ENCODE peak calls at places on chromosomes 11 and 22, in four cellular contexts. One of them, this sample, is unnamed.

GRCh38 chr11:64100782-64101358 is 65.0 kb downstream of the MACROD1 start:
- DNase-seq in mesendoderm: no peak
- DNase-seq in IMR-90: no peak
- DNase-seq in H1: no peak
- DNase-seq in this sample: no peak

GRCh38 chr11:83734120-83734519 is 448.0 kb upstream of the CCDC90B start:
- DNase-seq in mesendoderm: no peak
- DNase-seq in IMR-90: no peak
- DNase-seq in H1: no peak
- DNase-seq in this sample: no peak

GRCh38 chr22:42289671-42290269 is 19.3 kb upstream of the TCF20 start:
- DNase-seq in mesendoderm: no peak
- DNase-seq in IMR-90: no peak
- DNase-seq in H1: no peak
- DNase-seq in this sample: no peak

GRCh38 chr11:129013737-129014475 is 71.2 kb upstream of the TP53AIP1 start:
- DNase-seq in mesendoderm: no peak
- DNase-seq in IMR-90: no peak
- DNase-seq in H1: no peak
- DNase-seq in this sample: no peak

GRCh38 chr22:27984001-27984695 is 65.1 kb upstream of the PITPNB start:
- DNase-seq in mesendoderm: no peak
- DNase-seq in IMR-90: no peak
- DNase-seq in H1: peak
- DNase-seq in this sample: no peak

GRCh38 chr11:130782361-130783221 is 133.7 kb downstream of the SNX19 start:
- DNase-seq in mesendoderm: peak
- DNase-seq in IMR-90: peak
- DNase-seq in H1: peak
- DNase-seq in this sample: no peak

GRCh38 chr11:46390331-46391171 is 1.0 kb downstream of the CHRM4 start:
- DNase-seq in mesendoderm: no peak
- DNase-seq in IMR-90: no peak
- DNase-seq in H1: peak
- DNase-seq in this sample: peak

GRCh38 chr11:123144707-123145106 is 50.3 kb downstream of the CLMP start:
- DNase-seq in mesendoderm: no peak
- DNase-seq in IMR-90: no peak
- DNase-seq in H1: no peak
- DNase-seq in this sample: no peak

GRCh38 chr11:88357323-88358039 is 19.9 kb upstream of the CTSC start:
- DNase-seq in mesendoderm: no peak
- DNase-seq in IMR-90: peak
- DNase-seq in H1: no peak
- DNase-seq in this sample: no peak

GRCh38 chr22:50738649-50739227 is 734 bp downstream of the ACR start:
- DNase-seq in mesendoderm: no peak
- DNase-seq in IMR-90: no peak
- DNase-seq in H1: no peak
- DNase-seq in this sample: no peak

GRCh38 chr11:1049431-1049891 is 12.9 kb upstream of the MUC6 start:
- DNase-seq in mesendoderm: no peak
- DNase-seq in IMR-90: no peak
- DNase-seq in H1: no peak
- DNase-seq in this sample: no peak

GRCh38 chr11:78228467-78228866 is 39.7 kb downstream of the USP35 start:
- DNase-seq in mesendoderm: peak
- DNase-seq in IMR-90: peak
- DNase-seq in H1: no peak
- DNase-seq in this sample: peak

GRCh38 chr11:6129634-6130033 is 22.1 kb downstream of the OR56B4 start:
- DNase-seq in mesendoderm: no peak
- DNase-seq in IMR-90: no peak
- DNase-seq in H1: no peak
- DNase-seq in this sample: no peak

GRCh38 chr11:1081601-1082311 is 7.1 kb downstream of the MUC2 start:
- DNase-seq in mesendoderm: no peak
- DNase-seq in IMR-90: no peak
- DNase-seq in H1: no peak
- DNase-seq in this sample: no peak

GRCh38 chr11:115463606-115464005 is 40.6 kb downstream of the CADM1 start:
- DNase-seq in mesendoderm: peak
- DNase-seq in IMR-90: no peak
- DNase-seq in H1: no peak
- DNase-seq in this sample: no peak

GRCh38 chr11:70627219-70627618 is 228.9 kb downstream of the CTTN start:
- DNase-seq in mesendoderm: no peak
- DNase-seq in IMR-90: no peak
- DNase-seq in H1: no peak
- DNase-seq in this sample: no peak

GRCh38 chr11:132409591-132410375 is 1039.4 kb downstream of the NTM start:
- DNase-seq in mesendoderm: no peak
- DNase-seq in IMR-90: no peak
- DNase-seq in H1: no peak
- DNase-seq in this sample: no peak

GRCh38 chr11:70467196-70468085 is 69.1 kb downstream of the CTTN start:
- DNase-seq in mesendoderm: peak
- DNase-seq in IMR-90: peak
- DNase-seq in H1: peak
- DNase-seq in this sample: no peak

GRCh38 chr22:50696799-50697561 is 24.4 kb downstream of the SHANK3 start:
- DNase-seq in mesendoderm: peak
- DNase-seq in IMR-90: no peak
- DNase-seq in H1: peak
- DNase-seq in this sample: peak

GRCh38 chr11:843086-843704 is 543 bp downstream of the TSPAN4 start:
- DNase-seq in mesendoderm: no peak
- DNase-seq in IMR-90: no peak
- DNase-seq in H1: no peak
- DNase-seq in this sample: no peak

GRCh38 chr22:18010263-18010662 is 14.1 kb downstream of the MICAL3 start:
- DNase-seq in mesendoderm: no peak
- DNase-seq in IMR-90: no peak
- DNase-seq in H1: no peak
- DNase-seq in this sample: no peak

GRCh38 chr22:18008136-18008535 is 16.2 kb downstream of the MICAL3 start:
- DNase-seq in mesendoderm: no peak
- DNase-seq in IMR-90: no peak
- DNase-seq in H1: no peak
- DNase-seq in this sample: no peak

GRCh38 chr22:18012528-18012927 is 11.8 kb downstream of the MICAL3 start:
- DNase-seq in mesendoderm: peak
- DNase-seq in IMR-90: peak
- DNase-seq in H1: no peak
- DNase-seq in this sample: no peak

GRCh38 chr22:18013436-18013835 is 10.9 kb downstream of the MICAL3 start:
- DNase-seq in mesendoderm: no peak
- DNase-seq in IMR-90: no peak
- DNase-seq in H1: no peak
- DNase-seq in this sample: no peak
- H3K56ac ChIP-seq in mesendoderm: no peak
- H3K56ac ChIP-seq in IMR-90: no peak
- H3K56ac ChIP-seq in H1: no peak
- H3K56ac ChIP-seq in this sample: no peak

GRCh38 chr11:96207459-96208449 is 135.2 kb downstream of the MAML2 start:
- DNase-seq in mesendoderm: peak
- DNase-seq in IMR-90: peak
- DNase-seq in H1: no peak
- DNase-seq in this sample: no peak

GRCh38 chr11:96203567-96204365 is 139.2 kb downstream of the MAML2 start:
- DNase-seq in mesendoderm: peak
- DNase-seq in IMR-90: no peak
- DNase-seq in H1: no peak
- DNase-seq in this sample: no peak

GRCh38 chr11:96205460-96205809 is 137.6 kb downstream of the MAML2 start:
- DNase-seq in mesendoderm: no peak
- DNase-seq in IMR-90: no peak
- DNase-seq in H1: no peak
- DNase-seq in this sample: no peak

GRCh38 chr11:96204721-96205459 is 138.1 kb downstream of the MAML2 start:
- DNase-seq in mesendoderm: no peak
- DNase-seq in IMR-90: no peak
- DNase-seq in H1: no peak
- DNase-seq in this sample: no peak

DNA sequence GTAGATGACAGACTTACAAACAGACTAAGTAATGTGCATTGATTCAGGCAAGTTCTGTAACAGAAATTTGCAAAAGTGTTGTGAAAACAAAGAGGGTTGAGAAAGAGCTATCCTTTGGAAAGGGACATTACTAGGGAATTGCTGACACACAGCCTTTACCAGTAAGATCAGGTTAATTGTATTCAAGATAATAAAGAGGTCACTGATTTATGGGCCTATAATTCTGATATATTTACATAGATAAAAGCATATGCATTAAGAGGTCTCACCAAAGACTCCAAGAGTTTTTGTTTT is 138.7 kb downstream of the MAML2 start:
- DNase-seq in mesendoderm: no peak
- DNase-seq in IMR-90: no peak
- DNase-seq in H1: no peak
- DNase-seq in this sample: no peak
- H3K56ac ChIP-seq in mesendoderm: no peak
- H3K56ac ChIP-seq in IMR-90: no peak
- H3K56ac ChIP-seq in H1: no peak
- H3K56ac ChIP-seq in this sample: no peak

GRCh38 chr11:14371249-14371648 is 12.3 kb upstream of the RRAS2 start:
- DNase-seq in mesendoderm: no peak
- DNase-seq in IMR-90: no peak
- DNase-seq in H1: no peak
- DNase-seq in this sample: no peak
- H3K56ac ChIP-seq in mesendoderm: no peak
- H3K56ac ChIP-seq in IMR-90: no peak
- H3K56ac ChIP-seq in H1: no peak
- H3K56ac ChIP-seq in this sample: no peak

GRCh38 chr11:103413266-103413888 is 304.2 kb downstream of the DYNC2H1 start:
- DNase-seq in mesendoderm: no peak
- DNase-seq in IMR-90: peak
- DNase-seq in H1: no peak
- DNase-seq in this sample: no peak
- H3K56ac ChIP-seq in mesendoderm: no peak
- H3K56ac ChIP-seq in IMR-90: no peak
- H3K56ac ChIP-seq in H1: no peak
- H3K56ac ChIP-seq in this sample: no peak

DNA sequence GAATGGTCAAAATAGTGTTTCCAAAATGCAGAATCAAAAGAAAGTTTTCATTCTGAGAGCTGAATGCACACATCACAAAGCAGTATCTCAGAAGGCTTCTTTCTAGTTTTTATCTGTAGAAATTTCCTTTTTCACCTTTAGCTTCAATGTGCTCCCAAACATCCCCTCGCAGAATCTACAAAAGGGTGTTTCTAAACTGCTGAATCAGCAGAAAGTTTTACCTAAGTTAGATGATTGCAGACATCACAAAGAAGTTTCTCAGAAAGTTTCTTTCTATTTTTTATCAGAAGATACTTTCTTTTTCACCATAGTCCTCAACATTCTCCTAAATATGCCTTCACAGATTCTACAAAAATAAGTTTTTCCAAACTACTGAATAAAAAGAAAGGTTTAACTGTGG is 239.8 kb downstream of the OR4A5 start:
- DNase-seq in mesendoderm: no peak
- DNase-seq in IMR-90: no peak
- DNase-seq in H1: no peak
- DNase-seq in this sample: no peak
- H3K56ac ChIP-seq in mesendoderm: no peak
- H3K56ac ChIP-seq in IMR-90: no peak
- H3K56ac ChIP-seq in H1: no peak
- H3K56ac ChIP-seq in this sample: no peak